ENCODE peak calls at places on chromosomes 1 and 21, in four cellular contexts. One of them, this sample, is unnamed.

GRCh38 chr21:36032647-36033406 is 27.5 kb downstream of the SETD4 start:
- DNase-seq in GM12878: no peak
- DNase-seq in HepG2: no peak
- DNase-seq in K562: no peak
- DNase-seq in this sample: no peak

GRCh38 chr1:50971748-50972305 is 1.8 kb downstream of the CDKN2C start:
- DNase-seq in GM12878: no peak
- DNase-seq in K562: no peak
- DNase-seq in HepG2: no peak
- DNase-seq in this sample: no peak

GRCh38 chr1:216523449-216524190 is 100.4 kb upstream of the USH2A start:
- DNase-seq in GM12878: no peak
- DNase-seq in HepG2: no peak
- DNase-seq in K562: no peak
- DNase-seq in this sample: no peak

GRCh38 chr1:67987046-67987799 is 63.2 kb downstream of the DIRAS3 start:
- DNase-seq in HepG2: no peak
- DNase-seq in GM12878: no peak
- DNase-seq in K562: no peak
- DNase-seq in this sample: no peak

GRCh38 chr1:6260961-6261614 is at the start of gene GPR153:
- DNase-seq in GM12878: no peak
- DNase-seq in K562: peak; percentile 95
- DNase-seq in HepG2: no peak
- DNase-seq in this sample: peak; percentile 71

GRCh38 chr1:181087400-181087901 is 1.0 kb upstream of the IER5 start:
- DNase-seq in HepG2: no peak
- DNase-seq in K562: peak; percentile 33
- DNase-seq in GM12878: no peak
- DNase-seq in this sample: no peak

GRCh38 chr1:2987773-2988172 is 33.5 kb upstream of the ACTRT2 start:
- DNase-seq in K562: no peak
- DNase-seq in GM12878: no peak
- DNase-seq in HepG2: no peak
- DNase-seq in this sample: no peak

GRCh38 chr1:8941906-8942305 is 3.8 kb upstream of the CA6 start:
- DNase-seq in K562: no peak
- DNase-seq in HepG2: peak; percentile 72
- DNase-seq in GM12878: no peak
- DNase-seq in this sample: no peak

GRCh38 chr1:42935313-42935624 is 23.4 kb downstream of the SLC2A1 start:
- DNase-seq in K562: no peak
- DNase-seq in GM12878: no peak
- DNase-seq in HepG2: no peak
- DNase-seq in this sample: no peak

GRCh38 chr1:22780696-22781095 is 70.1 kb downstream of the EPHB2 start:
- DNase-seq in K562: peak; percentile 99
- DNase-seq in HepG2: no peak
- DNase-seq in GM12878: no peak
- DNase-seq in this sample: peak; percentile 97

GRCh38 chr1:210826686-210827085 is 307.3 kb downstream of the KCNH1 start:
- DNase-seq in K562: no peak
- DNase-seq in HepG2: no peak
- DNase-seq in GM12878: no peak
- DNase-seq in this sample: no peak

GRCh38 chr1:209769171-209769904 is 13.5 kb downstream of the TRAF3IP3 start:
- DNase-seq in GM12878: peak; percentile 75
- DNase-seq in HepG2: no peak
- DNase-seq in K562: no peak
- DNase-seq in this sample: no peak

GRCh38 chr1:228007801-228008341 is 1.1 kb downstream of the WNT3A start:
- DNase-seq in GM12878: no peak
- DNase-seq in K562: no peak
- DNase-seq in HepG2: no peak
- DNase-seq in this sample: no peak

GRCh38 chr1:67803380-67804279 is 29.6 kb downstream of the GNG12 start:
- DNase-seq in GM12878: no peak
- DNase-seq in HepG2: no peak
- DNase-seq in K562: no peak
- DNase-seq in this sample: no peak

GRCh38 chr1:201585901-201586300 is 47.0 kb downstream of the NAV1 start:
- DNase-seq in HepG2: no peak
- DNase-seq in GM12878: no peak
- DNase-seq in K562: no peak
- DNase-seq in this sample: no peak

GRCh38 chr1:201584510-201584991 is 45.6 kb downstream of the NAV1 start:
- DNase-seq in K562: no peak
- DNase-seq in GM12878: no peak
- DNase-seq in HepG2: no peak
- DNase-seq in this sample: no peak

GRCh38 chr1:201583663-201584062 is 44.7 kb downstream of the NAV1 start:
- DNase-seq in GM12878: no peak
- DNase-seq in HepG2: no peak
- DNase-seq in K562: no peak
- DNase-seq in this sample: no peak

GRCh38 chr1:201586806-201587205 is 47.9 kb downstream of the NAV1 start:
- DNase-seq in K562: no peak
- DNase-seq in HepG2: no peak
- DNase-seq in GM12878: no peak
- DNase-seq in this sample: no peak

GRCh38 chr1:201585099-201585498 is 46.2 kb downstream of the NAV1 start:
- DNase-seq in HepG2: no peak
- DNase-seq in GM12878: no peak
- DNase-seq in K562: no peak
- DNase-seq in this sample: no peak
- TF ChIP-seq SP1 in HepG2: no peak
- TF ChIP-seq SP1 in GM12878: no peak
- TF ChIP-seq SP1 in K562: no peak
- TF ChIP-seq SP1 in this sample: no peak

GRCh38 chr1:109649380-109649987 is 6.4 kb upstream of the GSTM4 start:
- DNase-seq in GM12878: no peak
- DNase-seq in HepG2: no peak
- DNase-seq in K562: peak; percentile 48
- DNase-seq in this sample: no peak
- TF ChIP-seq FOXM1 in GM12878: no peak
- TF ChIP-seq FOXM1 in HepG2: no peak
- TF ChIP-seq FOXM1 in K562: no peak
- TF ChIP-seq FOXM1 in this sample: no peak

GRCh38 chr1:19406680-19407079 is 78.7 kb downstream of the CAPZB start:
- DNase-seq in HepG2: no peak
- DNase-seq in GM12878: no peak
- DNase-seq in K562: no peak
- DNase-seq in this sample: no peak

GRCh38 chr1:19407494-19408096 is 77.7 kb downstream of the CAPZB start:
- DNase-seq in HepG2: no peak
- DNase-seq in K562: peak; percentile 66
- DNase-seq in GM12878: no peak
- DNase-seq in this sample: no peak

GRCh38 chr1:19405195-19405760 is 80.1 kb downstream of the CAPZB start:
- DNase-seq in HepG2: no peak
- DNase-seq in K562: peak; percentile 37
- DNase-seq in GM12878: no peak
- DNase-seq in this sample: peak; percentile 57

GRCh38 chr1:19404748-19405147 is 80.6 kb downstream of the CAPZB start:
- DNase-seq in K562: no peak
- DNase-seq in GM12878: no peak
- DNase-seq in HepG2: no peak
- DNase-seq in this sample: no peak

DNA sequence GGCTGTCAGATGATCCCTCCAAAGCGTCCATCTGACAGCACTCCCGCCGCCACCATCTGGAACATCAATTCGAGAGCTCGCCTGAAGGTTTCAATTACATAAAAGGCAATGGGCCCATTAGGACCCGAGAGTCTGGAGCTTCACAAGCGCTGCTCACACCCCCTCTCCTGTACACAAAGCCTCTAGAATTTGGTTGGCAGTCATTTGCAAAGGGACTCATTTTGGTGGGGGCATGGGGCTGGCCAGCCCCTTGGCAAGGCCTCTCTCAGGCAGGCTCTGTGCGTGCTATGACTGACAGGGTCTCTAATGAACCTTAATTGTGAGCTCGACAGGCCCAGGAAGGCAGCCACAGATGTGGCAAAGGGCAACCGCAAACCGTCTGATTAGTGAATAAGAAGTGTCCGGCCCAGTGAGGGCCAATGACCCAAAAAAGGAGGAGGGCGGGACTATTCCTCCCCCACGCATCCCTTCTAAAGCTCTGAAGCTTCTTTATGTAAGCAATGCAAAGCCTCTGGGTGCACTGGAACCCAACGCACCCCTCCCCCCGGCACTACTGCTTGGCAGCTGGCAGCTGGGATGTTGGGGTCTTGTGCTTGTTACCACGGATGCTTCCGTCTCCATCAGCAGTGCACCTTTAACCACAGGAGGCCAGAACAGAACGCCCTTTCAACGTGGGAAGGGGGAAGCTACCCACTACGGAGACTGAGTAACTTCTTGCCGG is 79.4 kb downstream of the CAPZB start:
- DNase-seq in HepG2: no peak
- DNase-seq in K562: peak; percentile 42
- DNase-seq in GM12878: no peak
- DNase-seq in this sample: no peak
- TF ChIP-seq FOXK2 in HepG2: no peak
- TF ChIP-seq FOXK2 in K562: no peak
- TF ChIP-seq FOXK2 in GM12878: no peak
- TF ChIP-seq FOXK2 in this sample: no peak

DNA sequence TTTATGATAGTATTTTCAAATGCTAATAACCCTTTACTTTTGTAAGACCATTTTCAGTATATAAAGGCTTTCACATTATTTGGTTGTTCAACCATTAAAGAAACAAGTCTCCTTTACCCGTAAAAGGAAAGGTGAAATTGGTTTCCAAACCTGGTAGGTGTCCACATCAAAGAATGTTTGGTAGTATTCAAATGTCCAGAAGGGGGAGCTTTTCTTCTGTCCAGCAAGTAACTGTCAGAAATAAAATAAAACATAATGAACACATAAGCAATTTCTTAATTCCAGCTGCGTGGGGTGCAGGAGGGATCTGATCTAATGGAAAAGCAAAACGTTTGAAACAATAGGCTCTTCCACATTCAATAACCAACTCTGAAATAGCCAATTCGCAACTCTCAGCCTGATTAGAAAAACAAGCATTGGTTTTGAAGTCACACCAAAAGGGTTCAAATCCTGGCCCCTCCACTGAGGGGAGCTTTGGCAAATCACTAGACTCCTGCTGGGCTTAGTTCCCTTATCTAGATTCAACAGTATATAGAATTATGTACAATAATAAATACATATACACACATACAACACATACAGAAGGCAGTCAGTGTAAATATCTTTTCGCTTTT is 11.0 kb downstream of the YIPF1 start:
- DNase-seq in K562: peak; percentile 38
- DNase-seq in HepG2: peak; percentile 57
- DNase-seq in GM12878: no peak
- DNase-seq in this sample: peak; percentile 43
- TF ChIP-seq SP1 in K562: no peak
- TF ChIP-seq SP1 in HepG2: no peak
- TF ChIP-seq SP1 in GM12878: no peak
- TF ChIP-seq SP1 in this sample: no peak

DNA sequence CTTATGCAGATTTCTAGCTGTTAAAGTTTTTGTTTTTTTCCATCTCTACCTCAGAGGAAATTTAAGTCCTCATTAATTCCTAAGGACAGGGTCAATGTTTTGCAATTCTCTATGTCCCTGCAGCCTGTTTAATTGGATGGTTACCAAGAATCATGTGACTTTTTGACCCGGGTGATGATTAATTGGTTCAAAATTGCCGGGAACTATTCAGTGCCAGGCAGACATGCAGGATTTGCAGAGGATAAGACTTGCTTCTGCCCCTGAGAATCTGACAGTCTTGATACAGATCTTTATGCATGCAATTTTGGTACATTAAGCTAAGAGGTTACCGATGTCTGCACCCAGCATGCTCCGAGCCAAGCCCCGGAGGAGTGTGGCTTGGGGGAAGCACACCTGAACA is 87.9 kb downstream of the PLPP3 start:
- DNase-seq in GM12878: no peak
- DNase-seq in HepG2: no peak
- DNase-seq in K562: no peak
- DNase-seq in this sample: no peak
- TF ChIP-seq FOXM1 in GM12878: no peak
- TF ChIP-seq FOXM1 in HepG2: no peak
- TF ChIP-seq FOXM1 in K562: no peak
- TF ChIP-seq FOXM1 in this sample: no peak

GRCh38 chr1:233549404-233549803 is 64.5 kb upstream of the KCNK1 start:
- DNase-seq in GM12878: no peak
- DNase-seq in HepG2: no peak
- DNase-seq in K562: no peak
- DNase-seq in this sample: no peak

GRCh38 chr1:233543338-233544255 is 70.3 kb upstream of the KCNK1 start:
- DNase-seq in HepG2: peak; percentile 2
- DNase-seq in GM12878: no peak
- DNase-seq in K562: peak; percentile 52
- DNase-seq in this sample: peak; percentile 33

GRCh38 chr1:233544304-233544703 is 69.6 kb upstream of the KCNK1 start:
- DNase-seq in HepG2: no peak
- DNase-seq in GM12878: no peak
- DNase-seq in K562: no peak
- DNase-seq in this sample: no peak

GRCh38 chr1:233549917-233550316 is 64.0 kb upstream of the KCNK1 start:
- DNase-seq in K562: no peak
- DNase-seq in HepG2: no peak
- DNase-seq in GM12878: no peak
- DNase-seq in this sample: no peak

DNA sequence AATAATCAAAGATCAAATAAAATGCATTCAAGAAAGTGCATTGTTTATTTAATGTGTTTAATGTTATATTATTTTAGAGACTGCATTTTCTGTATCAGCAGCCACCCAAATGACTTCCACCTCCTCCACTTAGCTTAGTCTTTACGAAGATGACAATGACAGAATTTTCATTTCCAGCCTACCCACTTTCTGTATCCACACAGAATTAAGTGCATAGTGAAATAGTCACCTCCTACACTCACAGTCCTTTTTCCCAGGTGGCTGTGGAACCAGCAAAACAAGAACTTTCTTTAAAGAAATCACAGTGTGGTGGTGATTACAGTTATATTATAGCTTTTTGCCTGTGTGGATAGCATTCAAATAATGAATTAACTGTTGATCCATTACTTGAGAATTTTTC is 66.2 kb upstream of the KCNK1 start:
- DNase-seq in HepG2: no peak
- DNase-seq in K562: no peak
- DNase-seq in GM12878: no peak
- DNase-seq in this sample: no peak
- TF ChIP-seq FOXK2 in HepG2: no peak
- TF ChIP-seq FOXK2 in K562: no peak
- TF ChIP-seq FOXK2 in GM12878: no peak
- TF ChIP-seq FOXK2 in this sample: no peak

DNA sequence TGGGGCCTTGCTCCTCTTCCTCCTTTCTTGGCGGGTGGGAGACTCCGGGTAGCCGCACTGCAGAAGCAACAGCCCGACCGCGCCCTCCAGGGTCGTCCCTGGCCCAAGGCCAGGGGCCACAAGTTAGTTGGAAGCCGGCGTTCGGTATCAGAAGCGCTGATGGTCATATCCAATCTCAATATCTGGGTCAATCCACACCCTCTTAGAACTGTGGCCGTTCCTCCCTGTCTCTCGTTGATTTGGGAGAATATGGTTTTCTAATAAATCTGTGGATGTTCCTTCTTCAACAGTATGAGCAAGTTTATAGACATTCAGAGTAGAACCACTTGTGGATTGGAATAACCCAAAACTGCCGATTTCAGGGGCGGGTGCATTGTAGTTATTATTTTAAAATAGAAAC is 2.5 kb downstream of the OLIG2 start:
- DNase-seq in K562: no peak
- DNase-seq in GM12878: no peak
- DNase-seq in HepG2: no peak
- DNase-seq in this sample: no peak
- TF ChIP-seq SP1 in K562: no peak
- TF ChIP-seq SP1 in GM12878: no peak
- TF ChIP-seq SP1 in HepG2: no peak
- TF ChIP-seq SP1 in this sample: no peak

This sample was measured in HEK293T.